ENCODE peak calls at places on chromosomes 12 and 14, in six cellular contexts. One of them, this sample, is unnamed. For H3K4me1, the result is how much of the 10 kb centered on the place peaks cover.

GRCh38 chr12:113658030-113658655 is 186.5 kb upstream of the LHX5 start:
- DNase-seq in NT2/D1: no peak
- DNase-seq in OCI-LY7: no peak
- DNase-seq in transverse colon: no peak
- DNase-seq in foreskin keratinocyte: peak
- DNase-seq in adipocyte: no peak
- DNase-seq in this sample: no peak

GRCh38 chr12:6461401-6462233 is 8.9 kb downstream of the VAMP1 start:
- DNase-seq in NT2/D1: no peak
- DNase-seq in OCI-LY7: peak
- DNase-seq in transverse colon: peak
- DNase-seq in foreskin keratinocyte: no peak
- DNase-seq in adipocyte: no peak
- DNase-seq in this sample: no peak

GRCh38 chr14:103013028-103013427 is 44.3 kb downstream of the CDC42BPB start:
- DNase-seq in NT2/D1: no peak
- DNase-seq in OCI-LY7: no peak
- DNase-seq in transverse colon: no peak
- DNase-seq in foreskin keratinocyte: no peak
- DNase-seq in adipocyte: no peak
- DNase-seq in this sample: no peak

GRCh38 chr14:83757896-83758295 is 1772.0 kb upstream of the FLRT2 start:
- DNase-seq in NT2/D1: no peak
- DNase-seq in OCI-LY7: no peak
- DNase-seq in transverse colon: no peak
- DNase-seq in foreskin keratinocyte: no peak
- DNase-seq in adipocyte: peak
- DNase-seq in this sample: no peak

GRCh38 chr12:107325075-107325474 is 231.7 kb upstream of the CRY1 start:
- DNase-seq in NT2/D1: no peak
- DNase-seq in OCI-LY7: no peak
- DNase-seq in transverse colon: no peak
- DNase-seq in foreskin keratinocyte: no peak
- DNase-seq in adipocyte: no peak
- DNase-seq in this sample: no peak

GRCh38 chr12:127680516-127680915 is 586.5 kb upstream of the TMEM132C start:
- DNase-seq in NT2/D1: no peak
- DNase-seq in OCI-LY7: no peak
- DNase-seq in transverse colon: no peak
- DNase-seq in foreskin keratinocyte: no peak
- DNase-seq in adipocyte: no peak
- DNase-seq in this sample: no peak

GRCh38 chr12:106791531-106791930 is 17.0 kb downstream of the RIC8B start:
- DNase-seq in NT2/D1: no peak
- DNase-seq in OCI-LY7: no peak
- DNase-seq in transverse colon: no peak
- DNase-seq in foreskin keratinocyte: no peak
- DNase-seq in adipocyte: no peak
- DNase-seq in this sample: no peak

GRCh38 chr12:107545737-107546363 is 139.7 kb upstream of the PWP1 start:
- DNase-seq in NT2/D1: no peak
- DNase-seq in OCI-LY7: no peak
- DNase-seq in transverse colon: no peak
- DNase-seq in foreskin keratinocyte: no peak
- DNase-seq in adipocyte: peak
- DNase-seq in this sample: no peak

GRCh38 chr14:44170554-44170953 is 336.5 kb downstream of the FSCB start:
- DNase-seq in NT2/D1: no peak
- DNase-seq in OCI-LY7: no peak
- DNase-seq in transverse colon: peak
- DNase-seq in foreskin keratinocyte: no peak
- DNase-seq in adipocyte: no peak
- DNase-seq in this sample: no peak

GRCh38 chr12:41743835-41744234 is 400.8 kb downstream of the GXYLT1 start:
- DNase-seq in NT2/D1: no peak
- DNase-seq in OCI-LY7: no peak
- DNase-seq in transverse colon: no peak
- DNase-seq in foreskin keratinocyte: peak
- DNase-seq in adipocyte: no peak
- DNase-seq in this sample: no peak

GRCh38 chr12:6090786-6091185 is 33.7 kb downstream of the VWF start:
- DNase-seq in NT2/D1: no peak
- DNase-seq in OCI-LY7: no peak
- DNase-seq in transverse colon: peak
- DNase-seq in foreskin keratinocyte: no peak
- DNase-seq in adipocyte: no peak
- DNase-seq in this sample: no peak

GRCh38 chr14:104138891-104139459 is 588 bp downstream of the KIF26A start:
- DNase-seq in NT2/D1: no peak
- DNase-seq in OCI-LY7: no peak
- DNase-seq in transverse colon: no peak
- DNase-seq in foreskin keratinocyte: peak
- DNase-seq in adipocyte: no peak
- DNase-seq in this sample: no peak

GRCh38 chr12:103969391-103969790 is 3.7 kb downstream of the TDG start:
- DNase-seq in NT2/D1: no peak
- DNase-seq in OCI-LY7: no peak
- DNase-seq in transverse colon: no peak
- DNase-seq in foreskin keratinocyte: peak
- DNase-seq in adipocyte: peak
- DNase-seq in this sample: no peak
- H3K4me1 ChIP-seq in NT2/D1: under half
- H3K4me1 ChIP-seq in OCI-LY7: under half
- H3K4me1 ChIP-seq in transverse colon: under half
- H3K4me1 ChIP-seq in foreskin keratinocyte: under half
- H3K4me1 ChIP-seq in adipocyte: under half
- H3K4me1 ChIP-seq in this sample: under half

GRCh38 chr12:120259418-120260202 is 5.9 kb downstream of the PXN start:
- DNase-seq in NT2/D1: no peak
- DNase-seq in OCI-LY7: no peak
- DNase-seq in transverse colon: no peak
- DNase-seq in foreskin keratinocyte: no peak
- DNase-seq in adipocyte: no peak
- DNase-seq in this sample: no peak
- H3K4me1 ChIP-seq in NT2/D1: under half
- H3K4me1 ChIP-seq in OCI-LY7: under half
- H3K4me1 ChIP-seq in transverse colon: half or more
- H3K4me1 ChIP-seq in foreskin keratinocyte: under half
- H3K4me1 ChIP-seq in adipocyte: half or more
- H3K4me1 ChIP-seq in this sample: half or more

GRCh38 chr14:60250318-60251035 is 1.5 kb downstream of the PPM1A start:
- DNase-seq in NT2/D1: no peak
- DNase-seq in OCI-LY7: peak
- DNase-seq in transverse colon: peak
- DNase-seq in foreskin keratinocyte: no peak
- DNase-seq in adipocyte: peak
- DNase-seq in this sample: peak

GRCh38 chr14:60251877-60252276 is 2.9 kb downstream of the PPM1A start:
- DNase-seq in NT2/D1: no peak
- DNase-seq in OCI-LY7: no peak
- DNase-seq in transverse colon: no peak
- DNase-seq in foreskin keratinocyte: peak
- DNase-seq in adipocyte: no peak
- DNase-seq in this sample: no peak

GRCh38 chr14:60254176-60254575 is 5.2 kb downstream of the PPM1A start:
- DNase-seq in NT2/D1: no peak
- DNase-seq in OCI-LY7: no peak
- DNase-seq in transverse colon: peak
- DNase-seq in foreskin keratinocyte: no peak
- DNase-seq in adipocyte: no peak
- DNase-seq in this sample: no peak

GRCh38 chr14:60253649-60254048 is 4.6 kb downstream of the PPM1A start:
- DNase-seq in NT2/D1: no peak
- DNase-seq in OCI-LY7: no peak
- DNase-seq in transverse colon: no peak
- DNase-seq in foreskin keratinocyte: no peak
- DNase-seq in adipocyte: no peak
- DNase-seq in this sample: no peak

DNA sequence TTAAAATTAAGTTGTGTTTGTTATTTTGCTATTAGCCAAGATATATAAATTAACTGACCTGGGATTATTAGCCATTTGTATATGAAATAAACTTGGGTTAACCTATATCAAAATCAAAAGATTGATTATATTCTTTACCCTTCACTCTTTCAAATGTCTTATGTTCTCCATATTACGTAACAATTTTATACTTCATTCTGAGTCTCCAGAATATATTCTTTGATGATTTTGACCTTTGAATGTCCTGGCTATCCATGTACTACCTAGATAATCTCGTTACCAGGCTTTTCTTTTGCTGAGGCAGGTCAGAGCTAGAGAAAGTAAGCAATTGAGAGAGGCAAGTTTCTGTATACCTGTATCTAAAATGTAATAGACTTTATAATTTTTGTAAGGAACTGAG is 3.6 kb downstream of the PPM1A start:
- DNase-seq in NT2/D1: no peak
- DNase-seq in OCI-LY7: no peak
- DNase-seq in transverse colon: no peak
- DNase-seq in foreskin keratinocyte: no peak
- DNase-seq in adipocyte: no peak
- DNase-seq in this sample: no peak
- H3K4me1 ChIP-seq in NT2/D1: under half
- H3K4me1 ChIP-seq in OCI-LY7: under half
- H3K4me1 ChIP-seq in transverse colon: half or more
- H3K4me1 ChIP-seq in foreskin keratinocyte: under half
- H3K4me1 ChIP-seq in adipocyte: under half
- H3K4me1 ChIP-seq in this sample: under half

DNA sequence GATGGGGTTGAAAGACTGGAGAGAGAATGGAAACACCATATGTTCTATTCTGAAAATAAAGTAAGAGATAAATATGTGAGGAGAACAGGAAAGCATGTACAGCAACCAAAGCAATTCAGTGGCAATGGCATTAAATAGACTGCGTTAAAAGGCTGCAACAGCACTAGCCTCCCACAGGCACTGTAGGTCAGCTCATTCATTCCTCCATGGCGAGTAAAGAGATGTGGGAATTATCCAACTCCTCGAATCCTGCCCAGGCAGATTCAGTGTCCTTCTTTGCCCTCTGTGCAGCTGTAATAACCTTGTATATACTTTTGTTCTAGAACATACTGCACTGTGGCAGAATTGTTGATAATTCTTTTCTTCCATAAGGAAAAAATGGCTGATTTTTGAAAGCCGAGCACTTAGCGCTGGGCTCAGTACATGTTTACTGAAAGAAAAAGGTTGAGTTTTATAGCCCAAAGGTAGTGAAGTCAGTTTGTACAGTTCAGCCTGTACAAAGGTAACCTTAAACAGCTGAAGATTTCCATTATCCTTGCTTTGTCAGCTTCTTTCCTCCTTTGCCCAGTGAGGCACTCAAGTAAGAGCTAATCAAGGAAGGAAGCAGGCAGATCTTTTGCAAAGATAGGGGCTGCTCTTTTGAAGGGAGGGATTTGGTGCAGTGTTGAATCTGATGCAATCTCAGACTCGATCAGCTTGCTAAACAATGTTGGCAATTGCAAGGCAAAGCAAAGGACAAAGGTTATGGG is 44.0 kb downstream of the ANO6 start:
- DNase-seq in NT2/D1: no peak
- DNase-seq in OCI-LY7: no peak
- DNase-seq in transverse colon: no peak
- DNase-seq in foreskin keratinocyte: peak
- DNase-seq in adipocyte: peak
- DNase-seq in this sample: no peak
- H3K4me1 ChIP-seq in NT2/D1: under half
- H3K4me1 ChIP-seq in OCI-LY7: under half
- H3K4me1 ChIP-seq in transverse colon: under half
- H3K4me1 ChIP-seq in foreskin keratinocyte: under half
- H3K4me1 ChIP-seq in adipocyte: under half
- H3K4me1 ChIP-seq in this sample: under half

This sample was measured in thyroid gland.